ENCODE peak calls at places on chromosomes 11 and 22, in five cellular contexts. J, B, Q, C and H are unnamed samples.

GRCh38 chr22:27480487-27480886 is 321.1 kb downstream of the MN1 start:
- DNase-seq in J (peak), B (no peak), Q (no peak), C (no peak), H (no peak)

GRCh38 chr11:67700141-67700540 is 25.7 kb upstream of the ALDH3B2 start:
- DNase-seq in J (no peak), B (no peak), Q (no peak), C (no peak), H (no peak)

GRCh38 chr11:33588056-33588455 is 112.6 kb downstream of the C11orf91 start:
- DNase-seq in J (no peak), B (no peak), Q (no peak), C (no peak), H (no peak)

GRCh38 chr11:11722246-11722645 is 100.4 kb upstream of the GALNT18 start:
- DNase-seq in J (no peak), B (no peak), Q (no peak), C (no peak), H (no peak)

GRCh38 chr22:43631846-43632245 is 180.3 kb downstream of the EFCAB6 start:
- DNase-seq in J (no peak), B (no peak), Q (no peak), C (no peak), H (no peak)

GRCh38 chr11:64858467-64859401 is 14.3 kb upstream of the CDC42BPG start:
- DNase-seq in J (no peak), B (no peak), Q (no peak), C (no peak), H (no peak)

GRCh38 chr11:88384678-88385015 is 47.1 kb upstream of the CTSC start:
- DNase-seq in J (no peak), B (no peak), Q (peak), C (no peak), H (no peak)

GRCh38 chr22:45096256-45096907 is 67.3 kb upstream of the NUP50 start:
- DNase-seq in J (peak), B (peak), Q (peak), C (peak), H (peak)

GRCh38 chr11:13152264-13152663 is 125.3 kb upstream of the BMAL1 start:
- DNase-seq in J (no peak), B (no peak), Q (no peak), C (no peak), H (no peak)

GRCh38 chr22:35783943-35784614 is 66.4 kb downstream of the APOL5 start:
- DNase-seq in J (no peak), B (peak), Q (peak), C (no peak), H (no peak)

GRCh38 chr22:29503811-29504372 is 23.9 kb downstream of the NEFH start:
- DNase-seq in J (no peak), B (no peak), Q (peak), C (peak), H (no peak)

GRCh38 chr11:31995525-31996123 is 95.2 kb upstream of the RCN1 start:
- DNase-seq in J (no peak), B (no peak), Q (peak), C (no peak), H (no peak)

GRCh38 chr22:45709866-45710265 is 38.2 kb downstream of the ATXN10 start:
- DNase-seq in J (no peak), B (no peak), Q (peak), C (no peak), H (no peak)

GRCh38 chr11:110734790-110735189 is 22.6 kb upstream of the ARHGAP20 start:
- DNase-seq in J (no peak), B (no peak), Q (no peak), C (no peak), H (no peak)

GRCh38 chr22:42976131-42976530 is 38.8 kb downstream of the PACSIN2 start:
- DNase-seq in J (no peak), B (no peak), Q (no peak), C (no peak), H (no peak)

GRCh38 chr22:44164031-44164430 is 16.7 kb upstream of the PARVG start:
- DNase-seq in J (no peak), B (no peak), Q (no peak), C (no peak), H (no peak)

GRCh38 chr11:8480858-8481257 is 113.2 kb downstream of the STK33 start:
- DNase-seq in J (no peak), B (no peak), Q (no peak), C (no peak), H (no peak)

GRCh38 chr22:38967451-38968450 is 10.3 kb downstream of the APOBEC3A start:
- DNase-seq in J (no peak), B (no peak), Q (no peak), C (no peak), H (no peak)

GRCh38 chr11:120205596-120206161 is 5.2 kb upstream of the OAF start:
- DNase-seq in J (no peak), B (peak), Q (peak), C (no peak), H (no peak)

GRCh38 chr11:62245271-62245753 is 3.3 kb downstream of the SCGB1D2 start:
- DNase-seq in J (peak), B (peak), Q (peak), C (no peak), H (no peak)

GRCh38 chr11:46273511-46274205 is 3.8 kb upstream of the CREB3L1 start:
- DNase-seq in J (no peak), B (no peak), Q (peak), C (no peak), H (no peak)

GRCh38 chr11:35751664-35752061 is 89.1 kb downstream of the TRIM44 start:
- DNase-seq in J (no peak), B (peak), Q (no peak), C (no peak), H (no peak)
- TF ChIP-seq CTCF in J (no peak), B (no peak), Q (no peak), C (no peak), H (no peak)

DNA sequence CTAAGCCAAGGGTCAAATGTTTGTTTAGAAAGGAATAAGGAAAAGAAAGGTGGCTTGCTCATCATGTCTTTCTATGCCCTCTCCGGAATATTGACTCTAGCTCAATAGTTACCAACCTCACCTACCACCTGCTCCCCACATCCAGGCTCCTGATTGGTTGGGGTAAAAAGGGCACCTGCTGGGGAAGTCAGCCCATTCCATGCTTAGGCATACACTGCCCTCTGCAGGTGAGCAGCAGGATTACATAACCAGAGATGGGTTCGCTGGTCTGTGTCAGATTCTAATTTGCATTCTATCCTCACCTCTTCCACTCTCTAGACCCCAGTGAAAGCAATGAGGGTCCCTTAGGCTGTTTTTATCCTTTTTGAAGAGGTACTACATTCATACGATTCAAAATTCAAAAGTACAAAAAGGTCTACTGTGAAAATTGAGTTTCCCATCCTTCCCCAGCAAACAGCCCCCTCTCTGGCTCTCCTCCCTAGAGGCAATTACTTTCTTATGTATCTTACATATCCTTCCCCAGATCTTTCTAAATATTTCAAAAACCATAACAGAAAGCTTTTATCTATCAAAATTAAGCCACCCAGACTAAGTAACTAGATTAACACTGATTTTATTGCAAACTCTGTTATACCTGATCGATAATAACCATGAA is 98.0 kb upstream of the ASPHD2 start:
- DNase-seq in J (peak), B (peak), Q (peak), C (no peak), H (peak)
- TF ChIP-seq CTCF in J (peak), B (peak), Q (peak), C (no peak), H (peak)

GRCh38 chr11:123377355-123377754 is 52.7 kb upstream of the GRAMD1B start:
- DNase-seq in J (no peak), B (no peak), Q (no peak), C (no peak), H (no peak)

GRCh38 chr11:123374622-123374968 is 55.5 kb upstream of the GRAMD1B start:
- DNase-seq in J (no peak), B (no peak), Q (no peak), C (no peak), H (no peak)

GRCh38 chr11:123373754-123374621 is 56.1 kb upstream of the GRAMD1B start:
- DNase-seq in J (no peak), B (no peak), Q (no peak), C (no peak), H (no peak)

GRCh38 chr11:123378096-123378495 is 52.0 kb upstream of the GRAMD1B start:
- DNase-seq in J (no peak), B (no peak), Q (no peak), C (no peak), H (no peak)

DNA sequence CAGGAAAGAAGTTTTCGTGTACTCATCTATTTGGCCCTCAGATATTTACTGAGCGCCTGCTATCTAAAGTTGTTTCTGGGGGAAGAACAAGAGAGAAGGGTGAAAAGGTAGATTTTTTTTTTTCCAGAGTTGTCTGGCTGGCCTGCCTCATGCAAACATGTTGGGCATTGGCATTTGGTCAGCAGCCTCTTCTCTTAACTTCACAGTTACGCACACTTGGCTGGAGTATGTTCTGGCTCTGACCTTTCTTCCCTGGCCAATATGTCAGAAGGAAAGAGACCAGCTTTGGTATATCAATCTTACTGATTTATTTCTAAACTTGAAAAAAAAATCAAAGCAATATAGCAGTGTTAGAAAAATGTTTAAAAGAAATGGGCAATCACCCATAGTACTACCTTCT is 54.2 kb upstream of the GRAMD1B start:
- DNase-seq in J (no peak), B (no peak), Q (no peak), C (no peak), H (no peak)
- TF ChIP-seq CTCF in J (no peak), B (no peak), Q (no peak), C (no peak), H (no peak)

GRCh38 chr11:1309498-1310314 is at the start of gene TOLLIP:
- DNase-seq in J (peak), B (peak), Q (peak), C (peak), H (peak)
- TF ChIP-seq CTCF in J (no peak), B (no peak), Q (peak), C (no peak), H (no peak)